ENCODE peak calls at places on chromosomes 3 and 15, in five cellular contexts. R is SK-N-DZ; M is HS-5; D is NCI-H1048; O is stimulated activated CD8-positive, alpha-beta memory T cell treated with anti-CD3 and anti-CD28 coated beads, Interleukin-4, amount 100 ng/mL, for 24 hours. F is an unnamed sample.

GRCh38 chr3:65560901-65561300 is 477.8 kb downstream of the MAGI1 start:
- DNase-seq in O (no peak), M (no peak), R (no peak), D (no peak), F (no peak)

GRCh38 chr15:95843241-95843851 is 487.2 kb upstream of the NR2F2 start:
- DNase-seq in M (no peak), O (no peak), D (no peak), R (no peak), F (no peak)

GRCh38 chr15:42009022-42009421 is 11.8 kb downstream of the PLA2G4E start:
- DNase-seq in M (no peak), O (no peak), R (no peak), D (no peak), F (no peak)

GRCh38 chr3:81909756-81910155 is 148.3 kb upstream of the GBE1 start:
- DNase-seq in M (no peak), R (no peak), D (peak), O (no peak), F (no peak)

GRCh38 chr3:189635385-189635784 is 4.2 kb downstream of the TP63 start:
- DNase-seq in D (no peak), M (no peak), O (no peak), R (no peak), F (no peak)

GRCh38 chr15:62883938-62884479 is 158.5 kb upstream of the TPM1 start:
- DNase-seq in D (no peak), M (no peak), R (no peak), O (no peak), F (no peak)

GRCh38 chr3:172856766-172857742 is 106.5 kb downstream of the ECT2 start:
- DNase-seq in O (no peak), M (no peak), D (no peak), R (no peak), F (no peak)

GRCh38 chr3:142273501-142273900 is 48.1 kb upstream of the GK5 start:
- DNase-seq in M (no peak), R (no peak), D (no peak), O (no peak), F (no peak)

GRCh38 chr3:159919873-159920272 is 68.8 kb upstream of the IL12A start:
- DNase-seq in O (no peak), D (no peak), R (no peak), M (no peak), F (no peak)

GRCh38 chr3:55309336-55309735 is 177.8 kb downstream of the WNT5A start:
- DNase-seq in D (no peak), R (no peak), M (peak), O (no peak), F (no peak)

GRCh38 chr3:172680684-172681083 is 30.2 kb downstream of the NCEH1 start:
- DNase-seq in D (no peak), O (no peak), M (peak), R (no peak), F (no peak)

GRCh38 chr15:94164202-94164807 is 67.1 kb upstream of the MCTP2 start:
- DNase-seq in M (no peak), D (peak), O (peak), R (peak), F (peak)

GRCh38 chr15:69996842-69997478 is 100.8 kb downstream of the TLE3 start:
- DNase-seq in O (no peak), D (no peak), M (no peak), R (no peak), F (no peak)

GRCh38 chr3:20125289-20125688 is 60.7 kb downstream of the SGO1 start:
- DNase-seq in M (no peak), D (no peak), O (no peak), R (no peak), F (no peak)

GRCh38 chr3:86973440-86973839 is 17.5 kb downstream of the VGLL3 start:
- DNase-seq in O (no peak), M (peak), D (no peak), R (no peak), F (no peak)

GRCh38 chr15:73391128-73391864 is 22.5 kb upstream of the HCN4 start:
- DNase-seq in M (no peak), D (no peak), R (no peak), O (no peak), F (no peak)

GRCh38 chr15:27082019-27082418 is 111.0 kb downstream of the GABRG3 start:
- DNase-seq in D (no peak), R (no peak), M (no peak), O (no peak), F (no peak)

GRCh38 chr3:126349071-126349470 is 8.1 kb downstream of the KLF15 start:
- DNase-seq in M (no peak), D (no peak), O (no peak), R (no peak), F (no peak)

GRCh38 chr15:31016446-31016915 is 25.1 kb upstream of the MTMR10 start:
- DNase-seq in O (no peak), D (no peak), M (no peak), R (no peak), F (no peak)

GRCh38 chr3:132628157-132628556 is 31.1 kb downstream of the ACKR4 start:
- DNase-seq in O (no peak), M (no peak), D (no peak), R (no peak), F (no peak)

GRCh38 chr3:72800869-72801268 is 47.4 kb downstream of the SHQ1 start:
- DNase-seq in D (no peak), O (no peak), R (no peak), M (no peak), F (no peak)

GRCh38 chr15:68818088-68818670 is 2.5 kb downstream of the ANP32A start:
- DNase-seq in M (no peak), O (peak), D (peak), R (peak), F (peak)

GRCh38 chr3:157301755-157302154 is 134.9 kb upstream of the PTX3 start:
- DNase-seq in R (no peak), D (no peak), M (no peak), O (no peak), F (no peak)

GRCh38 chr15:63277044-63277892 is at the start of gene APH1B:
- DNase-seq in D (peak), R (peak), O (peak), M (no peak), F (peak)

GRCh38 chr15:49747340-49747739 is 126.5 kb downstream of the DTWD1 start:
- DNase-seq in O (no peak), M (no peak), D (no peak), R (no peak), F (no peak)

F was measured in OCI-LY7.